ENCODE peak calls at places on chromosomes 7 and 10, in eight cellular contexts. N is astrocyte of the spinal cord, G is GM12865, S is kidney epithelial cell, J is foreskin fibroblast, E is NCI-H1105, P is GM04504, U is heart left ventricle. W is an unnamed sample.

GRCh38 chr10:132117146-132117545 is 51.4 kb downstream of the JAKMIP3 start:
- DNase-seq in E (no peak), P (no peak), S (no peak), J (no peak), U (peak; percentile 23), G (no peak), N (no peak), W (no peak)

GRCh38 chr7:169165-169853 is 23.1 kb upstream of the FAM20C start:
- DNase-seq in E (no peak), P (no peak), G (no peak), J (no peak), U (no peak), S (no peak), N (no peak), W (no peak)

GRCh38 chr7:75737856-75738603 is 711 bp downstream of the HIP1 start:
- DNase-seq in U (peak; percentile 64), J (peak; percentile 46), G (peak; percentile 18), P (no peak), S (no peak), E (no peak), N (no peak), W (no peak)

GRCh38 chr10:115710136-115710535 is 562.9 kb downstream of the GFRA1 start:
- DNase-seq in E (peak; percentile 43), N (no peak), G (no peak), P (no peak), J (no peak), U (no peak), S (no peak), W (no peak)

GRCh38 chr7:39969431-39969830 is 19.4 kb downstream of the CDK13 start:
- DNase-seq in N (no peak), P (no peak), E (no peak), J (peak; percentile 33), G (no peak), U (no peak), S (no peak), W (no peak)

GRCh38 chr7:134865001-134865845 is 85.8 kb downstream of the CALD1 start:
- DNase-seq in N (peak; percentile 38), U (no peak), E (no peak), J (peak; percentile 78), G (peak; percentile 48), S (no peak), P (no peak), W (peak; percentile 64)

GRCh38 chr10:33174674-33175073 is 159.8 kb downstream of the NRP1 start:
- DNase-seq in J (peak; percentile 54), E (no peak), S (no peak), U (no peak), N (no peak), P (no peak), G (no peak), W (no peak)

GRCh38 chr7:4479367-4480039 is 202.6 kb upstream of the FOXK1 start:
- DNase-seq in N (peak; percentile 31), U (no peak), J (peak; percentile 33), E (peak; percentile 33), G (peak; percentile 13), S (peak; percentile 16), P (no peak), W (peak; percentile 66)

GRCh38 chr10:79017882-79018550 is 50.8 kb upstream of the ZMIZ1 start:
- DNase-seq in G (no peak), S (no peak), N (no peak), P (no peak), U (peak; percentile 38), E (no peak), J (no peak), W (no peak)

W was measured in fibroblast of lung.